ENCODE peak calls at places on chromosomes 4 and X, in six cellular contexts. W is psoas muscle, Z is glutamatergic neuron, Y is GM20000, U is progenitor cell of endocrine pancreas, G is tibial nerve. S is an unnamed sample.

GRCh38 chr4:143083811-143084472 is 100.8 kb upstream of the USP38 start:
- DNase-seq in U (no peak), G (no peak), Z (no peak), W (no peak), Y (no peak), S (no peak)

GRCh38 chr4:57040510-57040909 is 61.8 kb downstream of the POLR2B start:
- DNase-seq in U (no peak), Y (no peak), Z (no peak), G (no peak), W (no peak), S (no peak)

GRCh38 chrX:20857746-20858145 is 516.5 kb upstream of the CNKSR2 start:
- DNase-seq in G (no peak), Y (no peak), U (no peak), Z (no peak), W (no peak), S (no peak)

GRCh38 chr4:152665691-152666410 is 13.9 kb downstream of the TMEM154 start:
- DNase-seq in U (no peak), W (no peak), Z (no peak), G (no peak), Y (no peak), S (no peak)

GRCh38 chrX:38800981-38801845 is at the start of gene MID1IP1:
- DNase-seq in W (peak; percentile 95), G (peak; percentile 84), Z (peak; percentile 85), Y (peak; percentile 72), U (peak; percentile 70), S (peak; percentile 90)

GRCh38 chr4:17811078-17811603 is 362 bp downstream of the NCAPG start:
- DNase-seq in Z (peak; percentile 19), G (no peak), U (no peak), Y (peak; percentile 18), W (no peak), S (peak; percentile 31)

GRCh38 chrX:119573840-119574393 is 446 bp upstream of the UBE2A start:
- DNase-seq in Y (peak; percentile 20), U (no peak), Z (no peak), G (no peak), W (peak; percentile 53), S (peak; percentile 37)

GRCh38 chr4:154039435-154040061 is 250.7 kb upstream of the SFRP2 start:
- DNase-seq in Y (no peak), G (no peak), W (no peak), U (no peak), Z (no peak), S (no peak)

GRCh38 chr4:25847329-25847728 is 15.5 kb downstream of the SEL1L3 start:
- DNase-seq in U (no peak), Z (no peak), G (no peak), W (no peak), Y (no peak), S (no peak)

GRCh38 chrX:130801901-130802300 is 101.1 kb downstream of the ENOX2 start:
- DNase-seq in U (no peak), W (no peak), Z (no peak), G (no peak), Y (no peak), S (no peak)

GRCh38 chrX:152652467-152652866 is 14.8 kb downstream of the GABRQ start:
- DNase-seq in Z (no peak), U (no peak), Y (no peak), W (no peak), G (no peak), S (no peak)

GRCh38 chr4:4859010-4859798 is at the start of gene MSX1:
- DNase-seq in U (peak; percentile 79), Y (peak; percentile 93), W (peak; percentile 91), G (peak; percentile 74), Z (peak; percentile 90), S (peak; percentile 82)

GRCh38 chr4:139175647-139176298 is 1.2 kb downstream of the ELF2 start:
- DNase-seq in G (no peak), Z (peak; percentile 65), U (no peak), Y (peak; percentile 19), W (no peak), S (no peak)

GRCh38 chrX:51802917-51803688 is 59.9 kb downstream of the GSPT2 start:
- DNase-seq in Y (peak; percentile 44), Z (peak; percentile 50), G (no peak), W (no peak), U (peak; percentile 22), S (peak; percentile 57)

GRCh38 chr4:74287791-74288190 is 20.5 kb upstream of the EPGN start:
- DNase-seq in Y (no peak), U (no peak), G (no peak), W (no peak), Z (no peak), S (no peak)

GRCh38 chr4:79049840-79050520 is 110.7 kb upstream of the PAQR3 start:
- DNase-seq in W (peak; percentile 31), G (no peak), Z (peak; percentile 40), Y (no peak), U (no peak), S (no peak)

GRCh38 chr4:90190510-90190909 is 63.3 kb downstream of the CCSER1 start:
- DNase-seq in Y (no peak), U (no peak), W (no peak), G (no peak), Z (no peak), S (no peak)

GRCh38 chr4:185020293-185020808 is 2.1 kb downstream of the HELT start:
- DNase-seq in Z (peak; percentile 49), W (no peak), G (no peak), U (no peak), Y (no peak), S (no peak)

GRCh38 chr4:7830747-7831146 is 108.9 kb downstream of the AFAP1 start:
- DNase-seq in Y (no peak), G (no peak), Z (no peak), W (no peak), U (no peak), S (no peak)

GRCh38 chrX:77622233-77622632 is 163.8 kb downstream of the ATRX start:
- DNase-seq in Z (no peak), G (no peak), W (no peak), U (no peak), Y (no peak), S (no peak)

GRCh38 chr4:77931452-77932135 is 69.0 kb downstream of the MRPL1 start:
- DNase-seq in Z (no peak), W (no peak), G (no peak), U (no peak), Y (no peak), S (no peak)

GRCh38 chr4:54800831-54801530 is 143.2 kb downstream of the KIT start:
- DNase-seq in U (no peak), G (no peak), W (no peak), Y (no peak), Z (no peak), S (no peak)

GRCh38 chrX:135605906-135606305 is 85.4 kb downstream of the INTS6L start:
- DNase-seq in Y (no peak), G (no peak), U (no peak), W (no peak), Z (no peak), S (no peak)

GRCh38 chrX:133190877-133191738 is 27.0 kb downstream of the TFDP3 start:
- DNase-seq in G (no peak), Y (no peak), W (no peak), U (no peak), Z (peak; percentile 13), S (no peak)

GRCh38 chrX:51163730-51164129 is 168.9 kb upstream of the NUDT10 start:
- DNase-seq in Z (no peak), U (no peak), G (no peak), Y (no peak), W (no peak), S (no peak)

GRCh38 chr4:23337292-23337691 is 552.6 kb downstream of the PPARGC1A start:
- DNase-seq in W (no peak), Z (no peak), G (no peak), Y (no peak), U (no peak), S (no peak)

GRCh38 chr4:139524062-139524631 is 31.9 kb downstream of the SETD7 start:
- DNase-seq in Z (no peak), W (no peak), G (no peak), U (no peak), Y (no peak), S (no peak)

GRCh38 chrX:154325541-154325940 is 29.9 kb downstream of the TKTL1 start:
- DNase-seq in Z (no peak), W (no peak), U (no peak), G (no peak), Y (no peak), S (no peak)

GRCh38 chrX:1027133-1027532 is 185.3 kb downstream of the CRLF2 start:
- DNase-seq in U (no peak), G (no peak), Z (no peak), Y (peak; percentile 20), W (no peak), S (no peak)

GRCh38 chr4:1637580-1638271 is 46.4 kb downstream of the FAM53A start:
- DNase-seq in Z (no peak), Y (no peak), U (no peak), G (no peak), W (no peak), S (no peak)

GRCh38 chr4:93183589-93183988 is 645.0 kb upstream of the ATOH1 start:
- DNase-seq in G (no peak), U (no peak), Y (no peak), Z (no peak), W (no peak), S (no peak)

GRCh38 chrX:101803451-101803850 is 128.4 kb downstream of the ZMAT1 start:
- DNase-seq in G (no peak), Y (no peak), W (no peak), Z (no peak), U (no peak), S (no peak)
- TF ChIP-seq CTCF in G (peak; percentile 31), Y (no peak), W (peak; percentile 33), Z (peak; percentile 21), U (peak; percentile 50), S (no peak)

GRCh38 chrX:10021461-10022272 is 54.5 kb downstream of the CLDN34 start:
- DNase-seq in Y (no peak), U (no peak), G (no peak), W (no peak), Z (no peak), S (no peak)
- TF ChIP-seq CTCF in Y (no peak), U (no peak), G (no peak), W (no peak), Z (no peak), S (no peak)

GRCh38 chr4:99201687-99202086 is 17.4 kb downstream of the ADH6 start:
- DNase-seq in Y (no peak), U (no peak), W (no peak), Z (no peak), G (no peak), S (no peak)
- TF ChIP-seq CTCF in Y (no peak), U (no peak), W (no peak), Z (no peak), G (peak; percentile 58), S (no peak)

GRCh38 chr4:6071191-6071958 is 53.1 kb upstream of the C4orf50 start:
- DNase-seq in Y (no peak), G (no peak), Z (no peak), U (no peak), W (no peak), S (no peak)

GRCh38 chr4:6071959-6072720 is 53.9 kb upstream of the C4orf50 start:
- DNase-seq in U (no peak), Y (no peak), W (no peak), G (no peak), Z (no peak), S (no peak)

GRCh38 chr4:6079965-6080364 is 61.7 kb upstream of the C4orf50 start:
- DNase-seq in G (no peak), W (no peak), Z (no peak), U (no peak), Y (no peak), S (no peak)

GRCh38 chr4:6074723-6075122 is 56.5 kb upstream of the C4orf50 start:
- DNase-seq in U (no peak), W (no peak), G (no peak), Y (no peak), Z (no peak), S (no peak)

GRCh38 chr4:6076391-6076790 is 58.2 kb upstream of the C4orf50 start:
- DNase-seq in Y (no peak), W (no peak), U (no peak), G (no peak), Z (no peak), S (no peak)
- TF ChIP-seq CTCF in Y (no peak), W (no peak), U (peak; percentile 54), G (no peak), Z (peak; percentile 27), S (no peak)

S was measured in lung.